ENCODE peak calls at places on chromosomes 1 and 21, in six cellular contexts. B is prostate gland, P is spleen, O is fibroblast of lung, F is H9, X is adrenal gland. W is an unnamed sample.

GRCh38 chr21:41769521-41769920 is 2.7 kb upstream of the RIPK4 start:
- DNase-seq in B (no peak), P (no peak), O (no peak), F (no peak), X (no peak), W (no peak)

GRCh38 chr1:23913212-23913880 is at the start of gene CNR2:
- DNase-seq in B (no peak), P (peak), O (no peak), F (no peak), X (no peak), W (no peak)

GRCh38 chr1:7721940-7722669 is 49.0 kb upstream of the VAMP3 start:
- DNase-seq in B (no peak), P (no peak), O (no peak), F (no peak), X (no peak), W (no peak)

GRCh38 chr21:17491716-17492414 is 21.0 kb upstream of the CXADR start:
- DNase-seq in B (peak), P (no peak), O (peak), F (no peak), X (peak), W (no peak)

GRCh38 chr1:12275370-12275769 is 45.5 kb downstream of the VPS13D start:
- DNase-seq in B (no peak), P (no peak), O (peak), F (peak), X (peak), W (peak)

GRCh38 chr1:13550663-13551062 is 33.0 kb upstream of the PDPN start:
- DNase-seq in B (no peak), P (no peak), O (no peak), F (no peak), X (no peak), W (no peak)

GRCh38 chr1:11967028-11967547 is 13.2 kb upstream of the MFN2 start:
- DNase-seq in B (peak), P (no peak), O (peak), F (peak), X (no peak), W (no peak)

GRCh38 chr21:44713130-44713529 is 1.8 kb upstream of the TSPEAR start:
- DNase-seq in B (no peak), P (no peak), O (no peak), F (no peak), X (peak), W (no peak)

GRCh38 chr1:12166834-12167492 is at the start of gene TNFRSF1B:
- DNase-seq in B (peak), P (peak), O (no peak), F (peak), X (peak), W (peak)

GRCh38 chr1:113223546-113223945 is 150.5 kb downstream of the LRIG2 start:
- DNase-seq in B (no peak), P (no peak), O (peak), F (no peak), X (no peak), W (no peak)

GRCh38 chr21:43740497-43741156 is 21.7 kb downstream of the PDXK start:
- DNase-seq in B (peak), P (no peak), O (no peak), F (peak), X (no peak), W (peak)

GRCh38 chr1:244341455-244342450 is 110.0 kb downstream of the ADSS2 start:
- DNase-seq in B (peak), P (no peak), O (no peak), F (peak), X (no peak), W (no peak)

GRCh38 chr1:29354511-29355098 is 118.3 kb downstream of the PTPRU start:
- DNase-seq in B (peak), P (no peak), O (no peak), F (peak), X (no peak), W (no peak)

GRCh38 chr1:217585577-217585976 is 45.3 kb downstream of the GPATCH2 start:
- DNase-seq in B (no peak), P (no peak), O (no peak), F (no peak), X (no peak), W (no peak)

GRCh38 chr1:231869364-231869763 is 242.8 kb downstream of the DISC1 start:
- DNase-seq in B (no peak), P (no peak), O (no peak), F (no peak), X (no peak), W (no peak)

GRCh38 chr1:7646981-7647901 is 123.9 kb upstream of the VAMP3 start:
- DNase-seq in B (peak), P (peak), O (peak), F (peak), X (peak), W (peak)

GRCh38 chr1:233061265-233061664 is 110.9 kb downstream of the NTPCR start:
- DNase-seq in B (no peak), P (no peak), O (no peak), F (no peak), X (no peak), W (no peak)

GRCh38 chr1:47549532-47549931 is 111.7 kb downstream of the FOXD2 start:
- DNase-seq in B (no peak), P (no peak), O (no peak), F (no peak), X (no peak), W (no peak)

GRCh38 chr1:233909195-233909594 is 4.7 kb downstream of the SLC35F3 start:
- DNase-seq in B (no peak), P (no peak), O (no peak), F (no peak), X (no peak), W (no peak)

GRCh38 chr1:43367026-43367903 is 546 bp downstream of the ELOVL1 start:
- DNase-seq in B (peak), P (peak), O (no peak), F (no peak), X (peak), W (peak)

GRCh38 chr1:58576727-58577675 is at the start of gene TACSTD2:
- DNase-seq in B (peak), P (peak), O (no peak), F (peak), X (peak), W (peak)

GRCh38 chr1:18962855-18963737 is 6.6 kb upstream of the IFFO2 start:
- DNase-seq in B (no peak), P (peak), O (no peak), F (no peak), X (no peak), W (no peak)

GRCh38 chr1:232223309-232223708 is 406.6 kb downstream of the SIPA1L2 start:
- DNase-seq in B (no peak), P (no peak), O (no peak), F (no peak), X (no peak), W (no peak)

GRCh38 chr1:185495898-185496297 is 178.9 kb upstream of the IVNS1ABP start:
- DNase-seq in B (no peak), P (no peak), O (no peak), F (no peak), X (no peak), W (no peak)

GRCh38 chr1:114554577-114554976 is 26.8 kb downstream of the BCAS2 start:
- DNase-seq in B (no peak), P (no peak), O (no peak), F (no peak), X (no peak), W (no peak)

DNA sequence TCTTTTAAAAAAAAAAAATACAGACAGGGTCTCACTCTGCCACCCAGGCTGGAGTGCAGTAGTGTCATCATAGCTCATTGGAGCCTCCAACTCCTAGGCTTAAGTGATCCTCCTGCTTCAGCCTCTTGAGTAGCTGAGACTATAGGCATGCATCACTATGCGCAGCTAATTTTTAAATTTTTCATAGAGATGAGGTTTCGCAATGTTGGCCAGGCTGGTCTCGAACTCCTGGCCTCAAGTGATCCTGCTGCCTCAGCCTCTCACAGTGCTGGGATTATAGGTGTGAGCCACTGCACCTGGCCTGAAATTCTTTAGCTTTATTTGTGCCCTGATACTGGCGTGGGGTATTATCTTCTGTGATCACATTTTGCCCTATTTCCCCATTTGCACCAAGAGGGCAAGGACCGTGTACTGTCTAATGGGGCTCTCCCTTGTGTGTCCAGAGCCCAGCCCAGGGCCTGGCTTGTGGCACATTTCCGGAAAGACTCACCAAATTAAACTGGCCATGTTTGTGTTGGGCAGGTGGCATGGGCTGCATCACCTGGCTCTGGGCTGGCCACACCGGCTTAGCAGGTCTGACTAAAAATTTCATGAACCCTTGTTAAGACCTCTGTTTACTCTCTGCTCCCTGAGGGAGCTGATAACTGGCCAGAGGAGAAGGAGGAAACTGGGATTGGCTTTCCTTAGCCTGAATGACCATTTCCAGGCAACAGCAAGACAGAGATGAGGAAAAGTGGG is 32.2 kb downstream of the TRIM62 start:
- DNase-seq in B (peak), P (no peak), O (no peak), F (no peak), X (no peak), W (no peak)
- TF ChIP-seq CTCF in B (no peak), P (no peak), O (no peak), F (no peak), X (no peak), W (no peak)

GRCh38 chr1:202213361-202214088 is 19.9 kb downstream of the LGR6 start:
- DNase-seq in B (no peak), P (no peak), O (no peak), F (peak), X (no peak), W (no peak)
- TF ChIP-seq CTCF in B (peak), P (no peak), O (no peak), F (peak), X (no peak), W (peak)

GRCh38 chr1:247574236-247574635 is 13.9 kb upstream of the OR2G2 start:
- DNase-seq in B (no peak), P (no peak), O (no peak), F (no peak), X (no peak), W (no peak)

GRCh38 chr1:247578946-247579460 is 9.2 kb upstream of the OR2G2 start:
- DNase-seq in B (no peak), P (no peak), O (no peak), F (no peak), X (no peak), W (no peak)

GRCh38 chr1:247574664-247575063 is 13.5 kb upstream of the OR2G2 start:
- DNase-seq in B (no peak), P (no peak), O (no peak), F (no peak), X (no peak), W (no peak)

GRCh38 chr1:247576514-247576913 is 11.6 kb upstream of the OR2G2 start:
- DNase-seq in B (no peak), P (no peak), O (no peak), F (no peak), X (no peak), W (no peak)
- TF ChIP-seq CTCF in B (peak), P (no peak), O (no peak), F (peak), X (peak), W (peak)

DNA sequence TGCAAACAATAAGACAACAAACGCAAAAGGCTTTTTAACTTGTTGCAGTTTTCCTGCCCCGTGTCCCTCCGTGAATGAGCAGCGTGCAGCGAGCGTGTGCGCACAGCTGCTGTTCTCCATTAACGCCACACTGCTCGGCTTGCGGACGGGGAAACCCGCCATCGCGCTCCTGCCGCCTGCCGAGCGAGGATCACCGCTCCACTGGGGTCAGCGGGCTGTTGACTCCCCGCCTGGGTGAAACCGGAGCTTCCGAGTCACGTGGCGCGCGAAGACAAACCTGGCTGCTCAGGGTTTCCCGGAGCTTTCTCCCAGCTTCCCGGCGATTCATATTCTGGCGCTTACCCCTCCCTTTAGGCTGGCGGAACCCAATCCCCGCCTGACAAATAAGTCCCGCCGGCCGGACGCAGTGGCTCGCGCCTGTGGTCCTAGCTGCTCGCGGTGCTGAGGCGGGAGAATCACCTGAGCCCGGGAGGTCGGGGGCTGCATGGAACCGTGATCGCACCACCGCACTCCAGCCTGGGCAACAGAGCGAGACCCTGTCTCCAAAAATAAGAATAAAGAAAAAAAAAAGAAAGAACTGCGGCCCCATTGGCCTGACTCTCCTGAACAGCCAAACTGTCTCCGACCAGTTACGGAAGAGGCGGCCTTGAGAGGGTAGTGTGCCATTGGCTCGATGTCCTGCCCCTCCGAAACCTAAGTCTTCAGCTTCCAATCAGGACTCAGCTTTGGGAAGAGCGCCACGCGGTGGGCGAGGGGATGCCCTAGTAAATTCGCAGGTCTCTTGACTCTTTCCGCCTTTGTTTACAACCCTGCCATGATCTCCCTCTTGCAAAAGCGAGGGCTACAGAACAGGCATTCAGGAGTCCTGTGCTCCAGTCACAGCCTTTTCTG is at the start of gene CREB3L4:
- DNase-seq in B (peak), P (peak), O (peak), F (peak), X (peak), W (peak)
- TF ChIP-seq CTCF in B (peak), P (peak), O (peak), F (peak), X (no peak), W (no peak)

DNA sequence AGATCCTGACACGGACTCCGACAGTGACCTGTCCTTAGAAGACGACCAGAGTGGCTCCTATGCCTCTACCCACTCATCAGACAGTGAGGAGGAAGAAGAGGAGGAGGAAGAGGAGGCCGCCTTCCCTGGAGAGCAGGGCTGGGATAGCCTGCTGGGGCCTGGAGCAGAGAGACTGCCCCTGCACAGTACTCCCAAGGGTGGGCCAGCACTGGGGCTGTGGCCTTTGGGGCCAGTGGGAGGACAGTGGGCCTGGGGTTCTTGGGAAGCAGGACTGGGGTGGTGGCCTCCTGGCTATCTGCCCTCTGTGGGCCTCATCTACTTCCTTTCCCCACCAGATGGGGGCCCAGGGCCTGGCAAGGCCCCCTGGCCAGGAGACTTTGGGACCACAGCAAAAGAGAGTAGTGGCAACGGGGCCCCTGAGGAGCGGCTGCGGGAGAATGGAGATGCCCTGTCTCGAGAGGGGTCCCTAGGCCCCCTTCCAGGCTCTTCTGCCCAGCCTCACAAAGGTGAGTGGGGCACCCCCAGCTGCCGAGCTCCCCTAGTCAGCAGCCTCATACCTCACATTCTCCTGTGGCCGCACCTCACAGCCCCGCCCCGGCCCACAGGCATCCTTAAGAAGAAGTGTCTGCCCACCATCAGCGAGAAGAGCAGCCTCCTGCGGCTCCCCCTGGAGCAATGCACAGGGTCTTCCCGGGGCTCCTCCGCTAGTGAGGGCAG is 10.0 kb downstream of the PSRC1 start:
- DNase-seq in B (no peak), P (no peak), O (no peak), F (no peak), X (peak), W (no peak)
- TF ChIP-seq CTCF in B (no peak), P (no peak), O (no peak), F (no peak), X (no peak), W (no peak)

DNA sequence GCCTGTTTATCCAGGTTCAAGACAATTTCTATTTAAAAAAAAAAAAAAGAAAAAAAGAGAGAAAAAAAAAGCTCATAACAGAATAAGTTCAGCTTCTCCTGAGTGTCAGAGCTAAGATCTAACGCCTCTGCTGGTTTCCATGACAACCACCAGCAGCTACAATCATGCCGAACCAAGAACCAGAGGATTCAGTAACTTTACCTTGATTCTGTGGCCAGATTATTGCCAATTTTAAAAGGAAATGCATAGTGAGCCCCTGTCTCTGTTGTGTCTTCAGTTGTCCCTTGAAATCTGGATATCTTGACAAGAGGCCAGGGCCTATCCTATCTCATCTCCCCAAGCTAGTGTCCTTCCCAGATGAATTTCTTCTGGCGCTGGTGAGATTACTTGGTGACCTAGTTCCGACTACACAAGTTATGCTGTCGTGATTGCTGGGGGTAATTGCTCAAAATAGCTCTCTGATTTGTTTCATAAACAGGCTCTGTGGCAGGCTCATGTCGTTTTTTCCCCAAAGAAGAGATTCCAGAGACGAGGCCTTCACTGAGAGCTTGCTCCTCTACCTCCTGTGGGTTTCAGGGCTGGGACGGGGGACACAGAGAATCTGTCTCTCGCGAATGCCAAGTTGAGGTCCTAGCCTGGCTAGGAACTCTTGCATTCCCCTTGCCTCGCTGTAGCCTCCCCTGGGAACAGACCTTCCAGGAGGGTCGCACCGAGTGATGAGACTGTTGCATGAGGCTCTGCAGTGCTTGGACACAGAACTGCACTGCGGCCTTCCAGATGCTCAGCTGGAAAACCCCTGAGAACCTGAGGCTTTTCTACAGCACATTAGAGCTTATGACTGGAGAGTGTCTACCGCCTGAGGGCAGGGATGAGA is 32.4 kb upstream of the SCCPDH start:
- DNase-seq in B (no peak), P (no peak), O (no peak), F (no peak), X (no peak), W (no peak)
- TF ChIP-seq CTCF in B (no peak), P (no peak), O (no peak), F (no peak), X (no peak), W (no peak)

GRCh38 chr21:35933466-35933865 is 126.9 kb downstream of the SETD4 start:
- DNase-seq in B (no peak), P (no peak), O (peak), F (no peak), X (peak), W (no peak)
- TF ChIP-seq CTCF in B (no peak), P (no peak), O (peak), F (peak), X (no peak), W (no peak)

GRCh38 chr1:241997401-241997800 is 1.5 kb downstream of the MAP1LC3C start:
- DNase-seq in B (no peak), P (no peak), O (no peak), F (no peak), X (no peak), W (no peak)

GRCh38 chr1:241990040-241990439 is 8.9 kb downstream of the MAP1LC3C start:
- DNase-seq in B (no peak), P (no peak), O (peak), F (peak), X (peak), W (no peak)

GRCh38 chr1:241998412-241998921 is 431 bp downstream of the MAP1LC3C start:
- DNase-seq in B (no peak), P (peak), O (peak), F (peak), X (peak), W (peak)

GRCh38 chr1:241992734-241993133 is 6.2 kb downstream of the MAP1LC3C start:
- DNase-seq in B (no peak), P (no peak), O (peak), F (no peak), X (no peak), W (no peak)

DNA sequence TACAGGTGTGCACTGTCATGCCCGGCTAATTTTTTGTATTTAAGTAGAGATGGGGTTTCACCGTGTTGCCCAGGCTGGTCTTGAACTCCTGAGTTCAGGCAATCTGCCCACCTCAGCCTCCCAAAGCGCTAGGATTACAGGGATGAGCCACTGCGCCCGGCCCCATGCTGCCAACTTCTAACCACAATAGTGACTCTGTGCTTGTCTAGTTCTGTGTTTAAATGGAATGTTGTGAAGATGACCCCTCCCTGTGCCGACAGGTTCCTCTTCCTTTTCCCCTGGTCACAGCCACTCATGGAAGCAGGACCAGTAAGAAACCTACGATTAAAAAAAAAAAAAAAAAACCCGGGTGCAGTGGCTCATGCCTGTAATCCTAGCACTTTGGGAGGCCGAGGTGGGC is 4.7 kb downstream of the MAP1LC3C start:
- DNase-seq in B (no peak), P (no peak), O (no peak), F (no peak), X (no peak), W (no peak)
- TF ChIP-seq CTCF in B (no peak), P (no peak), O (no peak), F (no peak), X (no peak), W (no peak)